ENCODE peak calls at places on chromosomes 1 and 21, in nine cellular contexts. Y, U, S, V, Z, P, F, J and N are unnamed samples.

GRCh38 chr1:38527373-38527966 is 332.1 kb downstream of the RRAGC start:
- DNase-seq in Y (peak), U (no peak), S (no peak), V (no peak), Z (no peak), P (no peak), F (no peak), J (no peak), N (no peak)

GRCh38 chr1:12064073-12064969 is 1.2 kb downstream of the TNFRSF8 start:
- DNase-seq in Y (no peak), U (no peak), S (no peak), V (no peak), Z (no peak), P (no peak), F (no peak), J (no peak), N (no peak)

GRCh38 chr1:105544475-105544874 is 1512.0 kb upstream of the PRMT6 start:
- DNase-seq in Y (no peak), U (no peak), S (no peak), V (no peak), Z (no peak), P (peak), F (no peak), J (no peak), N (no peak)

GRCh38 chr21:22120616-22121266 is 1122.5 kb downstream of the NCAM2 start:
- DNase-seq in Y (no peak), U (no peak), S (no peak), V (no peak), Z (no peak), P (no peak), F (no peak), J (no peak), N (no peak)

GRCh38 chr1:108691128-108691885 is 803 bp upstream of the PRPF38B start:
- DNase-seq in Y (no peak), U (no peak), S (no peak), V (no peak), Z (no peak), P (peak), F (no peak), J (no peak), N (no peak)

GRCh38 chr1:205792946-205793673 is 17.8 kb upstream of the RAB29 start:
- DNase-seq in Y (no peak), U (no peak), S (no peak), V (no peak), Z (no peak), P (no peak), F (no peak), J (no peak), N (no peak)

GRCh38 chr21:15124731-15125130 is 59.9 kb upstream of the NRIP1 start:
- DNase-seq in Y (no peak), U (no peak), S (no peak), V (no peak), Z (no peak), P (no peak), F (no peak), J (no peak), N (no peak)

GRCh38 chr1:229199892-229200291 is 71.0 kb upstream of the RAB4A start:
- DNase-seq in Y (peak), U (no peak), S (no peak), V (no peak), Z (no peak), P (no peak), F (no peak), J (no peak), N (no peak)

GRCh38 chr1:19003371-19004290 is 47.2 kb upstream of the IFFO2 start:
- DNase-seq in Y (no peak), U (peak), S (no peak), V (no peak), Z (no peak), P (peak), F (no peak), J (no peak), N (no peak)

GRCh38 chr1:223114871-223115270 is 28.2 kb downstream of the TLR5 start:
- DNase-seq in Y (no peak), U (no peak), S (no peak), V (peak), Z (peak), P (no peak), F (no peak), J (no peak), N (no peak)

GRCh38 chr1:218942421-218942820 is 231.3 kb upstream of the LYPLAL1 start:
- DNase-seq in Y (no peak), U (peak), S (no peak), V (peak), Z (no peak), P (no peak), F (no peak), J (no peak), N (no peak)

GRCh38 chr1:12287869-12288268 is 58.0 kb downstream of the VPS13D start:
- DNase-seq in Y (no peak), U (no peak), S (no peak), V (no peak), Z (no peak), P (no peak), F (no peak), J (no peak), N (no peak)

DNA sequence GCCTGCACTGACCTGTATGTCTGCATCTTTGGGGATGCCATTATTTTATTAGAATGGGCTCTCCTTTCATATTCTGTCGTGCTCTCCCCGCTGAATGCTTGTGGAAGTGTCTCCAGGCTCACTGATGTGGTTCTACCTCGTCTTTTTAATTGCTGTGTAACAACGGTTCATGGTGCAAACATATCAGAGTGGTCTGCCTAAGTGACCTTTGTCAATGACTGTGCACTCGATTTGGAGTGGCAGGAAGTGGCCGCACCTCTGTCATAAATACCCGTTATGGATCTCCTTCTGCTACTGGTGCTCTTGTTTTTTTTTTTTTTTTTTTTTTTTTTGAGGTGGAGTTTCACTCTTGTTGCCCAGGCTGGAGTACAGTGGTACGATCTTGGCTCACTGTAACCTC is 38.3 kb downstream of the SPSB1 start:
- DNase-seq in Y (no peak), U (no peak), S (no peak), V (no peak), Z (no peak), P (no peak), F (no peak), J (no peak), N (no peak)
- TF ChIP-seq POLR2A in Y (no peak), U (no peak), S (no peak), V (no peak), Z (no peak), P (no peak), F (no peak), J (no peak), N (no peak)

GRCh38 chr1:20590313-20590777 is 1.4 kb downstream of the CDA start:
- DNase-seq in Y (no peak), U (peak), S (peak), V (no peak), Z (peak), P (peak), F (no peak), J (no peak), N (peak)
- TF ChIP-seq POLR2A in Y (no peak), U (no peak), S (no peak), V (no peak), Z (no peak), P (no peak), F (no peak), J (no peak), N (no peak)

GRCh38 chr1:2197732-2198165 is 3.2 kb upstream of the FAAP20 start:
- DNase-seq in Y (no peak), U (no peak), S (no peak), V (no peak), Z (no peak), P (no peak), F (no peak), J (no peak), N (no peak)

GRCh38 chr1:2198571-2198970 is 4.0 kb upstream of the FAAP20 start:
- DNase-seq in Y (peak), U (no peak), S (no peak), V (no peak), Z (peak), P (no peak), F (no peak), J (no peak), N (no peak)

GRCh38 chr1:2200308-2200943 is 5.9 kb upstream of the FAAP20 start:
- DNase-seq in Y (no peak), U (no peak), S (no peak), V (no peak), Z (no peak), P (no peak), F (no peak), J (no peak), N (no peak)

GRCh38 chr1:2201062-2201461 is 6.5 kb upstream of the FAAP20 start:
- DNase-seq in Y (no peak), U (no peak), S (no peak), V (no peak), Z (no peak), P (no peak), F (no peak), J (peak), N (no peak)

DNA sequence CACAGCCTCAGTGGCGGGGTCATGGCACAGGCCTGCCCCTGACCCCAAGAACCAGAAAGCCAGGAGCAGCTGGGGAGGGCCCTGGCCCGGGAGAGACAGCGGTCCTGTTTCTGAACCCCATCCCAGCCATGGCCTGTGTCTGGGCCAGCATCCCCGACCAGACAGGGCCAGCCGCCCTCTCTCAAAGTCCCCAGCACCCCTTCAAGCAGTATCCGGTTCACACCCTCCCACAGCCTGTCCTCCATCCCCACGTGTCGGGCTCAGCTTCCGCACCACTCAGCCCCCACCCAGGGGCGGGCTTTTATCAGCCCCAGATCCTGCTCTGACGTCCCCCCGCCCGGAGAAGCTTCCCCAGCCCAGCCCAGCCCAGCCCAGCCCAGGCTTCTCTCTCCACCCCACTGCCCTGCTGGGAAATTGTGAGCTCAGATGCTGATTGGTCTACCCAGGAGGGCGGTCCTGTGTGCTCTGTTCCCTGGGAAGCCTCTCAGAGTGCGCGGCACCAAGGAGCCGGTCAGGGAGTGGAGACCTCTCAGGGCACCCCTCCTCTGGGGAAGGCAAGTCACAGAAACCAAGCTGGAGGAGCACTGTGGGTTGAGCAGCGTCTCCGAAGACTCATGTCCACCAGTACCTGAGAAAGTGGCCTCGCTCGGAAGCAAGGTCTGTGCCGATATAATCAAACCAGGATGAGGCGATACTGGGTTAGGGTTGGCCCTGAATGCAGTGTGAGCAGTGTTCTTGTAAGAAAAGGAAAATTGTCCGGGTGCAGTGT is 4.7 kb upstream of the FAAP20 start:
- DNase-seq in Y (peak), U (peak), S (peak), V (peak), Z (peak), P (peak), F (no peak), J (peak), N (peak)
- TF ChIP-seq POLR2A in Y (no peak), U (peak), S (no peak), V (peak), Z (peak), P (peak), F (no peak), J (peak), N (peak)

GRCh38 chr1:65254320-65255087 is 54.8 kb upstream of the DNAJC6 start:
- DNase-seq in Y (peak), U (peak), S (peak), V (peak), Z (peak), P (peak), F (peak), J (peak), N (peak)
- TF ChIP-seq POLR2A in Y (no peak), U (peak), S (no peak), V (no peak), Z (no peak), P (no peak), F (peak), J (no peak), N (peak)

GRCh38 chr1:91502138-91502881 is 1.7 kb downstream of the CDC7 start:
- DNase-seq in Y (no peak), U (no peak), S (no peak), V (no peak), Z (no peak), P (no peak), F (no peak), J (no peak), N (no peak)

GRCh38 chr1:91499904-91500755 is 521 bp upstream of the CDC7 start:
- DNase-seq in Y (no peak), U (no peak), S (no peak), V (no peak), Z (no peak), P (no peak), F (no peak), J (no peak), N (no peak)

GRCh38 chr1:91501527-91501859 is 842 bp downstream of the CDC7 start:
- DNase-seq in Y (no peak), U (no peak), S (no peak), V (no peak), Z (no peak), P (peak), F (peak), J (no peak), N (no peak)

GRCh38 chr1:91499346-91499745 is 1.3 kb upstream of the CDC7 start:
- DNase-seq in Y (no peak), U (no peak), S (no peak), V (no peak), Z (no peak), P (no peak), F (no peak), J (no peak), N (no peak)

DNA sequence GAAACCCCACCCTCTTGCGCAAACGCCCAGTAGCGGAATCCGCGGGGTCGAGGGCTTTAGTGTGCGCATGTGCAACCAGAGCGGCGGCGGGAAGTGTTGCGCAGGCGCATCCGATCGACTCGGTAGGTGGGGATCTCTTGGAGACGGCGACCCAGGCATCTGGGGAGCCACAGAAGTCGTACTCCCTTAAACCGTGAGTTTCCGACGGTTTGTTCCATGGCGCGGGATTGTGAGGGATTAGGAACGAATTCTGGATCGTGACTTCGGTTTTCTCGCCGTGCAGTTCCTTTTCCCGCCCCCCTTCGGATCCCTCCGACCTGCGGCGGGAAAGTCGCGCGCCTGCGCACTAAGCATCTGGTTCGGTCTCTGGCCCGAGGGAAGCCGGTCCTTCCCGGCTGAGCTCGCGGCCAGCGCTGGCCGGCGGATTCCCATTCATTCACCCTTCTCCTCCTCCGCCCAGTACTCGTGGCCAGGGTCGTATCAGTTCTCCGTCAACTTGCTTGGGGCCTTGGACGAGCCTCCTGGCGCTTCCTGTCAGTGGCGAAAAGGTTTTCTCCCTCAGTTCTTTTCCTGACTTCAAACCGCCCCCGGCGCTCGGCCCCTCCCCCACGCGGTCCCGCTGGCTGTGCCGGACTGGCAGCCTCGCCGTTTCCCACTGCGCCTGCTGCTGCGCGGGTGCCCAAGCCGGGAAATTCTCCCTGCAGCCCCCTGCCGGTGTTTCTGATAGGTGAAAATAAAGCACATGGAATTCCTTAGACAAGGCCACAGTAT is at the start of gene CDC7:
- DNase-seq in Y (peak), U (peak), S (peak), V (peak), Z (peak), P (peak), F (peak), J (peak), N (peak)
- TF ChIP-seq POLR2A in Y (no peak), U (peak), S (no peak), V (peak), Z (no peak), P (peak), F (peak), J (peak), N (no peak)

DNA sequence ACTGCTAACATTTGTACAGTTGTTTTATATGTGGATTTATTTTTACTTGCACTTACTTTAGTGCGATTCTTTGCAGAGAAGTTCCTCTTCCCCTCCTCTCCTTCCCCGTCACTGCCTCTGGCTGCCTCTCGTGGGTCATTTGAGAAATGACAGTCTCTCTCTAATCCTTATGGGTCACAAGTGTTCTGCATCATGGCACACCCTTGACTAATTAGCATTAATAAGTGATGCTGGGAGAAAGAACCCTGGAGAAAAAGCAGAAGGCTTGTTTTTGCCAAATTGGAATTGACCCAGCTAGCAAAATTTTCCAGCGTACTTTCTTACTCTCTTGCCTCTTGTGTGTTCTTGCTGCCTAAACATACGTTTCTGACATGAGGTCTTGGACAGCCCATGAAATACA is 301.2 kb downstream of the DUSP10 start:
- DNase-seq in Y (no peak), U (no peak), S (no peak), V (no peak), Z (peak), P (no peak), F (no peak), J (no peak), N (no peak)
- TF ChIP-seq POLR2A in Y (no peak), U (no peak), S (no peak), V (no peak), Z (no peak), P (peak), F (no peak), J (no peak), N (no peak)

DNA sequence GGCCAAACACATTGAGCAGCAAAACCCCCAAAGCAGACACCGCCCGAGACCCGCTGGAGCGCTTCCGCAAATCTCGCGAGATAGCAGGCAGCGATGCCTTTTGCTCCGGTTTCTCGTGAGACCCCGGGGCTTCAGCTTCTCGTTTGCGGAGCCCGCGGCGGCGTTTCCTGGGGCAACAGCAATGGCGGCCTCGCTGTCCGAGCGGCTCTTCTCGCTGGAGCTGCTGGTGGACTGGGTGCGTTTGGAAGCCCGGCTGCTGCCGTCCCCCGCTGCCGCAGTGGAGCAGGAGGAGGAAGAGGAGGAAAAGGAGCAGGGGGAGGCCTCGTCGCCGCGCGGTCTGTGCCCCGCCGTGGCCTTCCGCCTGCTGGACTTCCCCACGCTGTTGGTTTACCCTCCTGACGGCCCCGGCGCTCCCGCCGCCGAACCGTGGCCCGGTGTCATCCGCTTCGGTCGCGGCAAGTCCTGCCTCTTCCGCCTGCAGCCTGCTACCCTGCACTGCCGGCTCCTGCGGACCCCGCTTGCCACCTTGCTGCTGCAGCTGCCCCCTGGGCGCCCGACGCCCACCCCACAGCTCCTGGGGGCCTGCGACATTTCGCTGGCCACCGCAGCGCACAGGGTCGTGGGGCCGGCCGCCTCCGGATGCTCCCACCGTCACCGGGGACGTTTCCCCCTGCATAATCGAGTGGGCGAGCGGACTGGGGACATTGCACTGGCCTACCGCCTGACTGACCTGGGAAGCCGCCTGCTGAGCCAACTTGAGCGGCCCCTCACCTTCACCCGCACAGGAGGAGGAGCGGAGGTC is at the start of gene MAP10:
- DNase-seq in Y (peak), U (peak), S (peak), V (peak), Z (peak), P (peak), F (peak), J (peak), N (peak)
- TF ChIP-seq POLR2A in Y (no peak), U (peak), S (no peak), V (peak), Z (no peak), P (no peak), F (peak), J (peak), N (peak)

GRCh38 chr1:183636783-183637182 is 1.2 kb upstream of the ARPC5 start:
- DNase-seq in Y (no peak), U (no peak), S (no peak), V (no peak), Z (no peak), P (no peak), F (no peak), J (no peak), N (no peak)

GRCh38 chr1:183642166-183642565 is 6.6 kb upstream of the ARPC5 start:
- DNase-seq in Y (no peak), U (no peak), S (no peak), V (no peak), Z (no peak), P (no peak), F (no peak), J (no peak), N (no peak)

GRCh38 chr1:183635606-183636333 is at the start of gene ARPC5:
- DNase-seq in Y (peak), U (peak), S (peak), V (peak), Z (peak), P (peak), F (peak), J (peak), N (peak)

GRCh38 chr1:183636334-183636682 is 725 bp upstream of the ARPC5 start:
- DNase-seq in Y (no peak), U (no peak), S (no peak), V (no peak), Z (no peak), P (no peak), F (no peak), J (no peak), N (no peak)

GRCh38 chr1:183640193-183640592 is 4.6 kb upstream of the ARPC5 start:
- DNase-seq in Y (no peak), U (no peak), S (no peak), V (no peak), Z (no peak), P (no peak), F (no peak), J (no peak), N (no peak)
- TF ChIP-seq POLR2A in Y (no peak), U (no peak), S (no peak), V (no peak), Z (no peak), P (no peak), F (no peak), J (no peak), N (no peak)

GRCh38 chr1:7745783-7746182 is 25.3 kb upstream of the VAMP3 start:
- DNase-seq in Y (no peak), U (no peak), S (peak), V (no peak), Z (no peak), P (no peak), F (no peak), J (no peak), N (no peak)
- TF ChIP-seq POLR2A in Y (no peak), U (no peak), S (no peak), V (no peak), Z (no peak), P (no peak), F (no peak), J (no peak), N (no peak)